ENCODE peak calls at places on chromosome 18, in nine cellular contexts. Z, X, N, P, G, H, T, F and Q are unnamed samples.

GRCh38 chr18:2040279-2040678 is 531.0 kb downstream of the METTL4 start:
- DNase-seq in N (no peak), Z (no peak), G (no peak), F (no peak), H (no peak), P (no peak), X (no peak), T (no peak), Q (no peak)

GRCh38 chr18:39053569-39053968 is 1488.0 kb upstream of the CELF4 start:
- DNase-seq in T (no peak), H (no peak), G (no peak), X (no peak), F (no peak), N (no peak), Z (no peak), P (no peak), Q (no peak)

GRCh38 chr18:25099838-25100393 is 252.1 kb downstream of the ZNF521 start:
- DNase-seq in H (no peak), G (no peak), F (no peak), P (no peak), Z (no peak), X (no peak), N (peak), T (peak), Q (no peak)

GRCh38 chr18:45291616-45292612 is 323.4 kb upstream of the SLC14A2 start:
- DNase-seq in H (peak), N (peak), G (no peak), P (no peak), X (no peak), Z (no peak), T (peak), F (no peak), Q (no peak)

GRCh38 chr18:37019157-37019571 is 190.2 kb downstream of the KIAA1328 start:
- DNase-seq in T (peak), P (peak), X (no peak), Z (no peak), F (no peak), H (peak), N (peak), G (no peak), Q (no peak)

GRCh38 chr18:77043541-77044280 is 88.9 kb downstream of the MBP start:
- DNase-seq in H (no peak), T (peak), G (no peak), P (no peak), F (no peak), Z (peak), N (no peak), X (no peak), Q (no peak)

GRCh38 chr18:56884511-56884910 is 233.4 kb downstream of the WDR7 start:
- DNase-seq in X (no peak), Z (no peak), P (no peak), G (no peak), T (no peak), N (no peak), F (no peak), H (no peak), Q (no peak)

GRCh38 chr18:29285471-29285870 is 1108.5 kb upstream of the CDH2 start:
- DNase-seq in T (no peak), H (no peak), G (no peak), F (no peak), P (no peak), X (no peak), Z (no peak), N (no peak), Q (no peak)

GRCh38 chr18:23032030-23032582 is 99.0 kb downstream of the RBBP8 start:
- DNase-seq in Z (no peak), T (no peak), P (peak), F (peak), G (no peak), N (peak), H (peak), X (no peak), Q (no peak)

GRCh38 chr18:71371951-71372605 is 1083.2 kb downstream of the SOCS6 start:
- DNase-seq in P (no peak), F (no peak), N (no peak), H (no peak), Z (no peak), X (no peak), T (no peak), G (no peak), Q (no peak)

GRCh38 chr18:29184654-29185053 is 1007.7 kb upstream of the CDH2 start:
- DNase-seq in F (no peak), N (no peak), X (no peak), T (peak), Z (no peak), P (no peak), H (no peak), G (no peak), Q (no peak)

GRCh38 chr18:26004827-26005226 is 85.6 kb downstream of the SS18 start:
- DNase-seq in F (no peak), P (no peak), T (no peak), Z (no peak), G (no peak), N (no peak), X (no peak), H (no peak), Q (no peak)

GRCh38 chr18:45688834-45689233 is 35.1 kb upstream of the SLC14A1 start:
- DNase-seq in P (no peak), Z (no peak), G (no peak), N (no peak), T (peak), H (no peak), X (no peak), F (no peak), Q (peak)

GRCh38 chr18:12989397-12990127 is 1.6 kb upstream of the CEP192 start:
- DNase-seq in X (no peak), G (no peak), N (no peak), P (no peak), F (no peak), T (no peak), H (no peak), Z (no peak), Q (no peak)

GRCh38 chr18:50523165-50523564 is 36.7 kb upstream of the MAPK4 start:
- DNase-seq in T (no peak), P (no peak), G (no peak), X (no peak), H (peak), Z (no peak), F (no peak), N (no peak), Q (no peak)

GRCh38 chr18:2444201-2444875 is 127.0 kb downstream of the METTL4 start:
- DNase-seq in T (no peak), Z (no peak), N (no peak), H (peak), X (no peak), G (no peak), F (no peak), P (no peak), Q (no peak)

GRCh38 chr18:45386256-45386655 is 229.0 kb upstream of the SLC14A2 start:
- DNase-seq in X (no peak), N (peak), Z (no peak), G (no peak), P (no peak), H (peak), F (no peak), T (peak), Q (no peak)

GRCh38 chr18:31497711-31498449 is at the start of gene DSG2:
- DNase-seq in N (peak), Z (peak), H (peak), G (peak), F (no peak), T (no peak), P (no peak), X (peak), Q (peak)

GRCh38 chr18:45845410-45845809 is 19.9 kb downstream of the SIGLEC15 start:
- DNase-seq in X (no peak), Z (no peak), H (no peak), F (no peak), G (no peak), P (no peak), N (peak), T (peak), Q (no peak)

GRCh38 chr18:46402396-46402795 is 254.6 kb downstream of the LOXHD1 start:
- DNase-seq in P (no peak), G (no peak), H (no peak), N (peak), Z (no peak), X (no peak), F (no peak), T (peak), Q (no peak)

GRCh38 chr18:76256897-76257500 is 238.0 kb downstream of the ZNF516 start:
- DNase-seq in X (no peak), H (peak), F (peak), G (no peak), T (peak), N (peak), P (no peak), Z (peak), Q (no peak)

GRCh38 chr18:11322716-11323115 is 173.3 kb upstream of the PIEZO2 start:
- DNase-seq in H (peak), P (no peak), T (no peak), F (no peak), X (no peak), G (no peak), Z (no peak), N (no peak), Q (no peak)

GRCh38 chr18:76410660-76411417 is 84.2 kb downstream of the ZNF516 start:
- DNase-seq in N (no peak), H (no peak), F (no peak), P (no peak), X (no peak), Z (no peak), T (no peak), G (no peak), Q (peak)

GRCh38 chr18:75360941-75361340 is 66.6 kb downstream of the SMIM21 start:
- DNase-seq in G (no peak), X (no peak), T (no peak), Z (no peak), N (no peak), F (no peak), H (no peak), P (no peak), Q (no peak)

DNA sequence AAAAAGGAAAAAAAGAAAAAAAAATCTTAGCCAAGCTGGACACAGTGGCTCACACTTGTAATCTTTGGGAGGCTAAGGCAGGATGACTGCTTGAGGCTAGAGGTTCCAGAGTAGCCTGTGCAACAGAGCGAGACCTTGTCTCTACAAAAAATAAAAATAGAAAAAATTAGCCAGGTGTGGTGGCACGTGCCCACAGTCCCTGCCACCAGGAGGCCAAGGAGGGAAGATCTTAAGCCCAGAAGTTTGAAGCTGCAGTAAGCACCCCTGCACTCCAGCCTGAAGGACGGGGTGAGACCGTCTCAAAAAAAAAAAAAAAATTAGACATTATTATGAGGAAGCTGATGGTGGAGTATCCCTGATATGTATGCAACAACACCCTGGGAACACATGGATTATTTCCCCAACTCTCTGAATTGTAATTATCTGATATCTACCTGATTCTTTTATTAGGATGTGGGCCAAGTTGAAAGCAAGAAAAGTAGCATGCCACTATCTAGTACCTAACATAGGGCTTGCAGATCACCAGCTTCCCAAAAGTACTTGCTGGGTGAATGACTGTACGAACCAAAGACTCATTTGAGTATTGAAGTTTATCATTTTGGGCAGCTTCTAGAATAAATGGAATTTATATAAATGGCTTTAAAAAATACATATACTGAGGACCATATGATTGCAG is 140.9 kb downstream of the TCF4 start:
- DNase-seq in F (no peak), H (no peak), N (no peak), P (no peak), T (no peak), G (no peak), X (no peak), Z (no peak), Q (no peak)
- TF ChIP-seq CTCF in F (no peak), H (no peak), N (no peak), P (no peak), T (no peak), G (no peak), X (no peak), Z (no peak), Q (no peak)

DNA sequence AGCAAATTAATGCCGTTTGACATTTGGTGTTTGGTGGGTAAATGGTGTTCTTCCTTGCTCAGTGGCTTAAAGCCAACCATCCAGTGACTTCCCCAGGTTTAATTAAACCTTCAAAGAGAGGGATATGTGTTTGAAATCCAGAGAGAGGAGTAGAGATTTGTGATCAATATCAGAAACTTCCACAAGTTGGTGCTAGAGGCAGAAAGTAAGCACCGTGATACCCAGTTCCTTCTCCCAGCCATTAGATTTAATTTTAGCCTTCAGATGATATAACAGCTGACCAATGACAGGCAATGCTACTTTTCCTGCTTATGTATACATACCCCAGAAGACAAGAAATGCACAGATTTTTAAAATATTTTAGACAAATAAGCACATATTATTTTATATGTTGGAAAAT is 398.5 kb downstream of the CDH2 start:
- DNase-seq in X (no peak), H (peak), T (peak), P (no peak), G (no peak), Z (no peak), N (peak), F (no peak), Q (no peak)
- TF ChIP-seq CTCF in X (no peak), H (peak), T (peak), P (no peak), G (no peak), Z (peak), N (peak), F (peak), Q (peak)

GRCh38 chr18:21702602-21703001 is 2.0 kb downstream of the ABHD3 start:
- DNase-seq in Z (no peak), P (no peak), N (no peak), X (no peak), F (no peak), H (no peak), T (no peak), G (no peak), Q (no peak)

GRCh38 chr18:21701621-21702020 is 3.0 kb downstream of the ABHD3 start:
- DNase-seq in N (no peak), H (no peak), F (no peak), Z (no peak), T (no peak), G (no peak), X (no peak), P (no peak), Q (no peak)

GRCh38 chr18:21706386-21706865 is 1.9 kb upstream of the ABHD3 start:
- DNase-seq in Z (no peak), G (no peak), X (no peak), F (no peak), H (no peak), N (no peak), P (no peak), T (no peak), Q (no peak)

GRCh38 chr18:21703241-21703820 is 1.2 kb downstream of the ABHD3 start:
- DNase-seq in T (no peak), Z (no peak), N (peak), X (peak), F (no peak), G (no peak), P (no peak), H (peak), Q (no peak)

DNA sequence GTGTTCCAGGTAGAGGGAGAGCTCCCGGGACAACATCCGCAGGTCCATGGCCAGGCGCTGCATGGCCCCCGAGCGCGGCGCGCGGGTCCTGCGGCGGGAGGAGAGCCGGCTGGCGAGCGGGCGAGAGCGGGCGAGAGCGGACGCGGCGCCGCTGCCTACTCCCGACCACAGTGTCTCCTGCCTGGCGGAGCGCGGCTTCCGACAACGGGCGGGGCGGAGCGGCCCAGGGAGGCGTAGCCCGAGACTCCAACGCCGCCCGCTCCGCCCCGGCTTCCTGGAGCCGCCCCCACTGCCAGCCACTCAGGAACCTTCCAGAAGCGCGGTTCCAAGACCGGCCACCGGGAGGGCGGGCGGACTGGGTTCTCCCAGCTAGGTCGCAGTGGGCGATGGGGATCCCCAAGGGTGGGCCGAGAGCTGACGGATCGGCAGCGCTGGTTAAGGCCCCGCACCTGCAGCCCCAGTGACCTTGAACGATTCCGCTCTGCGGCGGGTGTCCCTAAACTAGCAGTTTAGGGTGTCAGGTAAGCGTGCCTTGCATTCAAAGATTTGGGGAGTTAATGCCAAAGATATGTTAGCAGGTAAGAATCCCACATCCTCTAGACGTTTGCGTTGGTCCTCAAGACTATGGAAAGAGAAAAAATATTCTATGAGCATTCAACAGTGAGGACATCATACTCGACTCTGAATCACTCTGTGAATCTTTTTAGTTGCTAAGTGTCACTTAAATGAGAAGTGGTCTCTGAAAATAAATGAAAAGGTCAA is at the start of gene ABHD3:
- DNase-seq in N (peak), P (peak), F (peak), X (peak), Z (peak), T (peak), H (peak), G (peak), Q (peak)
- TF ChIP-seq CTCF in N (peak), P (peak), F (peak), X (no peak), Z (peak), T (peak), H (no peak), G (peak), Q (peak)

GRCh38 chr18:69484699-69485396 is 84.2 kb downstream of the DOK6 start:
- DNase-seq in Z (no peak), G (no peak), X (no peak), H (peak), T (peak), P (no peak), F (no peak), N (no peak), Q (no peak)
- TF ChIP-seq CTCF in Z (no peak), G (no peak), X (no peak), H (peak), T (no peak), P (no peak), F (no peak), N (peak), Q (no peak)

GRCh38 chr18:58991127-58991798 is 126.6 kb downstream of the ZNF532 start:
- DNase-seq in H (no peak), F (no peak), T (no peak), X (no peak), N (peak), Z (no peak), P (no peak), G (no peak), Q (no peak)
- TF ChIP-seq CTCF in H (no peak), F (no peak), T (no peak), X (no peak), N (no peak), Z (no peak), P (no peak), G (no peak), Q (no peak)

GRCh38 chr18:3479978-3480377 is 30.0 kb downstream of the TGIF1 start:
- DNase-seq in H (no peak), G (no peak), Z (no peak), N (no peak), X (no peak), P (no peak), T (no peak), F (no peak), Q (no peak)
- TF ChIP-seq CTCF in H (no peak), G (no peak), Z (no peak), N (no peak), X (no peak), P (no peak), T (no peak), F (no peak), Q (no peak)

GRCh38 chr18:48639772-48640432 is 101.1 kb downstream of the CTIF start:
- DNase-seq in N (no peak), G (no peak), H (peak), X (no peak), F (no peak), T (no peak), P (no peak), Z (peak), Q (no peak)
- TF ChIP-seq CTCF in N (peak), G (no peak), H (peak), X (no peak), F (peak), T (peak), P (no peak), Z (peak), Q (peak)